ENCODE peak calls at places on chromosomes 16 and 17, in ten cellular contexts. X is A549, A is H1, E is IMR-90, Y is lower leg skin, W is heart left ventricle, G is body of pancreas, P is adrenal gland, J is breast epithelium, M is K562. K is an unnamed sample.

GRCh38 chr16:25256821-25257503 is 683 bp downstream of the ZKSCAN2 start:
- DNase-seq in X (peak; percentile 22), A (no peak), E (peak; percentile 15), Y (no peak), W (no peak), G (peak; percentile 19), P (peak; percentile 18), J (no peak), M (peak; percentile 39), K (no peak)

GRCh38 chr17:73474370-73474988 is 162.7 kb upstream of the CDC42EP4 start:
- DNase-seq in X (peak; percentile 60), A (no peak), E (peak; percentile 39), Y (peak; percentile 89), W (peak; percentile 86), G (peak; percentile 66), P (peak; percentile 80), J (peak; percentile 59), M (peak; percentile 88), K (peak; percentile 54)

GRCh38 chr17:41734139-41734948 is at the start of gene HAP1:
- DNase-seq in X (peak; percentile 76), A (peak; percentile 33), E (peak; percentile 8), Y (no peak), W (no peak), G (peak; percentile 28), P (no peak), J (no peak), M (no peak), K (no peak)

GRCh38 chr17:70357196-70357595 is 187.9 kb downstream of the KCNJ2 start:
- DNase-seq in X (no peak), A (no peak), E (no peak), Y (no peak), W (no peak), G (no peak), P (no peak), J (no peak), M (no peak), K (no peak)

GRCh38 chr16:7227193-7227825 is 105.3 kb upstream of the RBFOX1 start:
- DNase-seq in X (no peak), A (peak; percentile 23), E (no peak), Y (no peak), W (no peak), G (no peak), P (no peak), J (no peak), M (no peak), K (no peak)

GRCh38 chr17:77449908-77450741 is 309.4 kb downstream of the SEC14L1 start:
- DNase-seq in X (no peak), A (no peak), E (peak; percentile 72), Y (no peak), W (peak; percentile 84), G (no peak), P (peak; percentile 94), J (no peak), M (peak; percentile 83), K (peak; percentile 92)

GRCh38 chr17:4334332-4334731 is 32.1 kb downstream of the UBE2G1 start:
- DNase-seq in X (no peak), A (no peak), E (no peak), Y (no peak), W (no peak), G (no peak), P (no peak), J (no peak), M (no peak), K (no peak)

GRCh38 chr16:6446370-6446769 is 886.3 kb upstream of the RBFOX1 start:
- DNase-seq in X (no peak), A (peak; percentile 7), E (no peak), Y (no peak), W (no peak), G (no peak), P (no peak), J (no peak), M (no peak), K (no peak)

GRCh38 chr17:41812176-41813038 is at the start of gene FKBP10:
- DNase-seq in X (peak; percentile 88), A (peak; percentile 80), E (peak; percentile 92), Y (peak; percentile 91), W (peak; percentile 77), G (peak; percentile 43), P (peak; percentile 74), J (no peak), M (no peak), K (peak; percentile 92)

GRCh38 chr17:18247613-18248001 is 10.9 kb downstream of the FLII start:
- DNase-seq in X (no peak), A (no peak), E (no peak), Y (no peak), W (peak; percentile 31), G (no peak), P (peak; percentile 87), J (no peak), M (no peak), K (no peak)

GRCh38 chr17:76036497-76037380 is 9.6 kb upstream of the EVPL start:
- DNase-seq in X (no peak), A (no peak), E (peak; percentile 17), Y (no peak), W (no peak), G (no peak), P (no peak), J (no peak), M (no peak), K (no peak)

GRCh38 chr17:81245665-81246342 is 6.7 kb downstream of the NDUFAF8 start:
- DNase-seq in X (no peak), A (no peak), E (no peak), Y (no peak), W (no peak), G (no peak), P (no peak), J (no peak), M (no peak), K (no peak)

GRCh38 chr16:85821441-85821901 is 22.0 kb downstream of the COX4I1 start:
- DNase-seq in X (peak; percentile 76), A (peak; percentile 63), E (peak; percentile 76), Y (peak; percentile 95), W (peak; percentile 74), G (peak; percentile 80), P (peak; percentile 82), J (peak; percentile 69), M (peak; percentile 88), K (peak; percentile 94)

GRCh38 chr17:76353599-76354316 is at the start of gene PRPSAP1:
- DNase-seq in X (peak; percentile 95), A (peak; percentile 68), E (peak; percentile 87), Y (peak; percentile 96), W (peak; percentile 88), G (peak; percentile 89), P (peak; percentile 87), J (peak; percentile 90), M (peak; percentile 87), K (peak; percentile 82)

DNA sequence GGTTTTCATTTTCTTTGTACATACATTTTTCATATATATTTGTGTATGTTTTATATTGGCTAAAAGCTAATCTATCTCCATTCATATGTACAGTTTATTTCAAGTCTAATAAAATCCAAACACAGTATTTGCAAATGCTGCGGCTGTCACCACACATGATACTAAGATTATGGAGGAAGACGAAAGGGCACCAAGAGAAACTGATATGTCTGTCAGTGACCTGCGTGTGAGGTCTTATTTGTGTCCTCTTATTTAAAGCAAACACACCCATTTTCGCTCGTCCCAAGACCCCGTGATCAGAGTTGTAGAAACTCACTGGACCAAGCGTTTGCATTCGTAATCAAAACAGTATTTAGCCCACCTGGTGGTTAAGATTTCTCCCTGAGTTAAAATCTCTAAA is 8.2 kb downstream of the MLYCD start:
- DNase-seq in X (no peak), A (no peak), E (no peak), Y (no peak), W (no peak), G (no peak), P (no peak), J (no peak), M (no peak), K (no peak)
- TF ChIP-seq POLR2A in X (no peak), A (no peak), E (no peak), Y (no peak), W (no peak), G (no peak), P (no peak), J (no peak), M (no peak), K (no peak)

GRCh38 chr17:9859781-9860180 is 34.1 kb downstream of the GLP2R start:
- DNase-seq in X (no peak), A (no peak), E (no peak), Y (peak; percentile 49), W (no peak), G (no peak), P (no peak), J (no peak), M (no peak), K (no peak)
- TF ChIP-seq POLR2A in X (no peak), A (no peak), E (no peak), Y (no peak), W (no peak), G (no peak), P (no peak), J (no peak), M (no peak), K (no peak)

GRCh38 chr17:48471807-48472484 is 41.9 kb upstream of the SKAP1 start:
- DNase-seq in X (no peak), A (no peak), E (no peak), Y (no peak), W (no peak), G (no peak), P (no peak), J (no peak), M (no peak), K (no peak)
- TF ChIP-seq POLR2A in X (no peak), A (no peak), E (peak; percentile 17), Y (no peak), W (no peak), G (no peak), P (no peak), J (no peak), M (no peak), K (no peak)

GRCh38 chr16:1167276-1168107 is 14.6 kb downstream of the CACNA1H start:
- DNase-seq in X (no peak), A (no peak), E (no peak), Y (no peak), W (no peak), G (peak; percentile 69), P (no peak), J (no peak), M (no peak), K (no peak)
- TF ChIP-seq POLR2A in X (no peak), A (no peak), E (no peak), Y (no peak), W (no peak), G (no peak), P (no peak), J (no peak), M (no peak), K (no peak)

DNA sequence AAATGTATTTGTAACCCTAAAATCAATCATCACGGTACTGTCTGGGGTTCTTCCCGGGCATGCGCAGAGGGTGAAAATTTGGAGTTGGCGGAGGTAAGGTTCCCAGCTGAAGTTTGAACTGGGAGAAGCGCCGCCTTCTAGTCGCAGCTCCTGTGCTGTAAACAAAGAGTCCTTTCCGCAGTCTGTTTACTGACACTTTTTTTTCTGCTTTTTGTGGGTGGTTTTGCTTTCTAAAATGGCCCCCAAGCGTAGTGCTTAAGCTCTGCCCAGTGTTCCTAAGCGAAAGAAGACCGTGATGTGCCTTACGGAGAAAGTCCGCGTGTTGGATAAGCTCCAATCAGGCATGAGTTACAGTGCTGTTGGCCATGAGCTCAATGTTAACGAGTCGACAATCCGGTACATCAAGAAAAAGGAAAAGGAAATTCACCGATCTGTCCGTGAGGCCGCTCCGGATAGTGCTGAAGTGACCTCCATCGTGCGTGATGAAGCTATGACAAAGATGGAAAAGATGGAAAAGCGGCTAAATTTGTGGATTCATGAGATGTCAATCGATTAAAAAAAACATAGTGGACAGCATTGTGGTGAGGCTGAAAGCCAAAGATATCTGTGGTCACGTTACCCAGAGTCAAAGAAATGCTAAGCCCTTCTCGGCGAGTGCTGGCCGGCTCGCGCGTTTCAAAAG is 570 bp upstream of the CFDP1 start:
- DNase-seq in X (peak; percentile 92), A (peak; percentile 34), E (peak; percentile 97), Y (peak; percentile 89), W (peak; percentile 79), G (peak; percentile 77), P (peak; percentile 87), J (peak; percentile 62), M (peak; percentile 75), K (peak; percentile 45)
- TF ChIP-seq POLR2A in X (no peak), A (no peak), E (peak; percentile 31), Y (no peak), W (no peak), G (peak; percentile 40), P (peak; percentile 22), J (peak; percentile 27), M (peak; percentile 68), K (no peak)